ENCODE peak calls at places on chromosome 1, in eight cellular contexts. K, W, U, B, V, C, Y and T are unnamed samples. For H3K4me1, the result is how much of the 10 kb centered on the place peaks cover.

GRCh38 chr1:153509729-153510354 is 25.9 kb downstream of the S100A6 start:
- DNase-seq in K (no peak), W (no peak), U (peak), B (peak), V (peak), C (peak), Y (no peak), T (peak)

GRCh38 chr1:47468759-47469404 is 31.0 kb downstream of the FOXD2 start:
- DNase-seq in K (no peak), W (no peak), U (no peak), B (no peak), V (no peak), C (peak), Y (no peak), T (no peak)

GRCh38 chr1:84855168-84855567 is 37.8 kb downstream of the LPAR3 start:
- DNase-seq in K (no peak), W (peak), U (no peak), B (no peak), V (no peak), C (no peak), Y (no peak), T (no peak)

GRCh38 chr1:161978011-161978790 is 45.5 kb downstream of the OLFML2B start:
- DNase-seq in K (no peak), W (no peak), U (no peak), B (no peak), V (no peak), C (peak), Y (no peak), T (no peak)

GRCh38 chr1:230643887-230644286 is 1.6 kb downstream of the COG2 start:
- DNase-seq in K (no peak), W (peak), U (no peak), B (no peak), V (no peak), C (no peak), Y (no peak), T (no peak)

GRCh38 chr1:64572222-64572900 is 102.4 kb downstream of the CACHD1 start:
- DNase-seq in K (no peak), W (no peak), U (no peak), B (no peak), V (no peak), C (peak), Y (no peak), T (no peak)

GRCh38 chr1:49036700-49037099 is 260.0 kb upstream of the BEND5 start:
- DNase-seq in K (no peak), W (no peak), U (no peak), B (no peak), V (no peak), C (peak), Y (no peak), T (no peak)

GRCh38 chr1:8343464-8344001 is 25.6 kb downstream of the SLC45A1 start:
- DNase-seq in K (no peak), W (peak), U (no peak), B (peak), V (no peak), C (no peak), Y (peak), T (peak)

GRCh38 chr1:116365857-116366256 is 7.2 kb upstream of the ATP1A1 start:
- DNase-seq in K (no peak), W (no peak), U (no peak), B (no peak), V (no peak), C (no peak), Y (no peak), T (no peak)

GRCh38 chr1:173002891-173003582 is 47.7 kb downstream of the TNFSF18 start:
- DNase-seq in K (no peak), W (peak), U (no peak), B (no peak), V (no peak), C (no peak), Y (no peak), T (no peak)

GRCh38 chr1:205492201-205492667 is 12.2 kb upstream of the CDK18 start:
- DNase-seq in K (no peak), W (no peak), U (no peak), B (no peak), V (no peak), C (no peak), Y (no peak), T (no peak)

GRCh38 chr1:226678701-226679100 is 60.4 kb downstream of the ITPKB start:
- DNase-seq in K (no peak), W (no peak), U (peak), B (no peak), V (no peak), C (no peak), Y (no peak), T (peak)
- H3K4me1 ChIP-seq in K (under half), W (under half), U (half or more), B (under half), V (half or more), C (under half), Y (half or more), T (under half)

GRCh38 chr1:211330282-211330936 is 3.8 kb downstream of the TRAF5 start:
- DNase-seq in K (no peak), W (no peak), U (no peak), B (no peak), V (no peak), C (no peak), Y (no peak), T (no peak)

GRCh38 chr1:211327341-211327921 is 798 bp downstream of the TRAF5 start:
- DNase-seq in K (no peak), W (peak), U (no peak), B (peak), V (no peak), C (peak), Y (no peak), T (peak)

GRCh38 chr1:211328084-211328694 is 1.6 kb downstream of the TRAF5 start:
- DNase-seq in K (no peak), W (no peak), U (no peak), B (no peak), V (no peak), C (no peak), Y (no peak), T (no peak)

GRCh38 chr1:211329764-211330201 is 3.1 kb downstream of the TRAF5 start:
- DNase-seq in K (no peak), W (no peak), U (no peak), B (no peak), V (no peak), C (no peak), Y (no peak), T (peak)

DNA sequence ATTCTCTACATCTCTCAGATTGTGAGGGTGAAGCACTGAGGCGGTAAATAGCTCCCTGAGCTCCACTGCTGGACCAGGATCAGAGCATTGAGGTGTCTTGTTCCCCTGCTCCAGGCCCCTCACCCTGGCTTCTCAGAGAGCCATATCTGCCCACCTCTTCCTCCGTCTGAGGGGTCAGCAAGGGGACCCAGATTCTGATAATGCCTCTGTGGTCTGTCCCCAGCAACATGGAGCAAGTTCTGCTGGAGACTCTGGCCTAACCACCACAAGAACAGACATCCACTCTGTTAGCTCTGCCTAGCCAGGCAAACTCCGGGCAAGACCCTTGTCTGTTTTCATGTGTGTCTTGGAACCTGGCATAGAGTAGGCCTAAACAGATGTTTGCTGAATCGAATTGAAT is 2.2 kb downstream of the TRAF5 start:
- DNase-seq in K (no peak), W (no peak), U (no peak), B (no peak), V (no peak), C (no peak), Y (no peak), T (no peak)
- H3K4me1 ChIP-seq in K (under half), W (under half), U (under half), B (under half), V (half or more), C (under half), Y (under half), T (under half)

GRCh38 chr1:208216806-208217205 is 27.4 kb downstream of the PLXNA2 start:
- DNase-seq in K (no peak), W (no peak), U (no peak), B (no peak), V (no peak), C (no peak), Y (no peak), T (no peak)
- H3K4me1 ChIP-seq in K (under half), W (under half), U (under half), B (under half), V (under half), C (under half), Y (under half), T (under half)

GRCh38 chr1:54398963-54399528 is 7.1 kb downstream of the SSBP3 start:
- DNase-seq in K (no peak), W (no peak), U (no peak), B (no peak), V (no peak), C (no peak), Y (no peak), T (no peak)

GRCh38 chr1:54401799-54402198 is 4.4 kb downstream of the SSBP3 start:
- DNase-seq in K (no peak), W (no peak), U (no peak), B (no peak), V (no peak), C (no peak), Y (no peak), T (no peak)

GRCh38 chr1:54397980-54398379 is 8.2 kb downstream of the SSBP3 start:
- DNase-seq in K (no peak), W (no peak), U (no peak), B (no peak), V (no peak), C (no peak), Y (no peak), T (no peak)

GRCh38 chr1:54399765-54400164 is 6.4 kb downstream of the SSBP3 start:
- DNase-seq in K (no peak), W (no peak), U (no peak), B (no peak), V (no peak), C (no peak), Y (no peak), T (no peak)

DNA sequence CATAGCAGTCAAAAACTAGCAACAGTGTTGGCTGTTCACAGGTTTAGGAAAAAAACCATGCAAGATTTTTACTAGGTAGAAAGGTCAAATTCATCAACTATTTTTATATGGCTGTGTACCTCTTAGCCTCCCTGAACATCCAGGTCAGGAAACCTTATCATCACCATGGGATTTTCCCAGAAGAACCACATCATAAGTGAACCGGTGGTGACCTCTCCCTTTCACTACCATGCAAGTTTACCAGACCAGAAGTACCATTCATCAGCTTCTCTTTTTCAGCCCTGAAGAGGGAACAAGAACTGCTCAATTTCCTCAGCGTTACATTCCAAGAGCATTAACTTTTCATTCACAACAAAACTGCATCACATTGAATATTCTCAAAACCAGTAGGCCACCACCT is 5.9 kb downstream of the SSBP3 start:
- DNase-seq in K (no peak), W (no peak), U (no peak), B (no peak), V (no peak), C (no peak), Y (no peak), T (no peak)
- H3K4me1 ChIP-seq in K (under half), W (under half), U (under half), B (under half), V (half or more), C (under half), Y (under half), T (under half)

DNA sequence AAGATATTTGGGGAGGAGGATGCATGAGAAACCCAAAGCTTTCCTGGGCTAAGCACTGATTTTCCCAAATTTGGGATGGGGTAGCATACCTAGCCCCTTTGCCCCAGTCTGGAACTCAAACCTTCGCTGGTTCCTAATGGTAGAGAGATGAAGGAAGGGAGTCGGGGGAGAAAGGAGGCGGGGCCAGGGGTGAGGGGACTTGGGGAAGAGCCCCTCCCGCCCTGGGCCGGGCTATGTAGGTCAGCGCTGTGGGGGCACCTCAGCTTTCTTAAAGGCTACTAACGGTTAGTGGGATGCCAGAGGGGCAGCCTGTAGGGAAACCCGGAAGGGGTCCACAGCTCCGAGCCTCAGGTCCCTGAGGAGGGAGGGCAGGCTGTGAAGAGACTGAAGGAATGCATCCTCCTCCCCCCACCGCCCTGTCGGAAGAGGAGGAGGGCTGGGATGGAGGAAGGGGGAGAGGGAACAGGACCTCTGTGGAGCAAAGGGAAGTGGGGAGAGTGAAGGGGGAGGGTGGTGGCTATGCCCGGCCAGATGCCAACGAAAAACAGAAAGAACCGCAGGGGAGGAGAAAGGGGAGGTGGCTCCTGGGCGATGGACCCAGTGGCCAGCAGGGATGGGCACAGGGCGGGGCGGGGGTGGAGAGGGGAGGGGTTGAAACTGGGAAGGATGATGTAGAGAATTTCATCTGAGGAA is 1.3 kb downstream of the CADM3 start:
- DNase-seq in K (no peak), W (no peak), U (no peak), B (peak), V (no peak), C (peak), Y (peak), T (no peak)
- H3K4me1 ChIP-seq in K (under half), W (under half), U (under half), B (under half), V (under half), C (under half), Y (under half), T (under half)